ENCODE peak calls at places on chromosomes 13 and 19, in four cellular contexts. One of them, this sample, is unnamed.

GRCh38 chr19:10501971-10502523 is 1.1 kb downstream of the KEAP1 start:
- DNase-seq in RWPE1: peak; percentile 45
- DNase-seq in KBM-7: peak; percentile 49
- DNase-seq in neuronal stem cell: no peak
- DNase-seq in this sample: no peak

GRCh38 chr13:30564489-30564888 is 53.2 kb upstream of the USPL1 start:
- DNase-seq in neuronal stem cell: no peak
- DNase-seq in KBM-7: no peak
- DNase-seq in RWPE1: no peak
- DNase-seq in this sample: no peak

GRCh38 chr13:58051807-58052375 is 420.3 kb downstream of the PCDH17 start:
- DNase-seq in RWPE1: no peak
- DNase-seq in neuronal stem cell: no peak
- DNase-seq in KBM-7: no peak
- DNase-seq in this sample: no peak

GRCh38 chr19:10747271-10747670 is 29.4 kb downstream of the DNM2 start:
- DNase-seq in KBM-7: no peak
- DNase-seq in RWPE1: peak; percentile 65
- DNase-seq in neuronal stem cell: no peak
- DNase-seq in this sample: no peak

GRCh38 chr13:77535448-77535847 is at the start of gene SCEL:
- DNase-seq in RWPE1: peak; percentile 82
- DNase-seq in KBM-7: no peak
- DNase-seq in neuronal stem cell: no peak
- DNase-seq in this sample: no peak

GRCh38 chr13:30026909-30027308 is 176.5 kb upstream of the UBL3 start:
- DNase-seq in RWPE1: no peak
- DNase-seq in KBM-7: no peak
- DNase-seq in neuronal stem cell: no peak
- DNase-seq in this sample: no peak

GRCh38 chr13:51435002-51435578 is 17.7 kb downstream of the INTS6 start:
- DNase-seq in RWPE1: no peak
- DNase-seq in KBM-7: peak; percentile 33
- DNase-seq in neuronal stem cell: no peak
- DNase-seq in this sample: peak; percentile 24

GRCh38 chr13:21637296-21637695 is 33.3 kb upstream of the MICU2 start:
- DNase-seq in neuronal stem cell: no peak
- DNase-seq in RWPE1: peak; percentile 96
- DNase-seq in KBM-7: peak; percentile 68
- DNase-seq in this sample: peak; percentile 52

GRCh38 chr19:52140077-52140710 is 456 bp upstream of the ZNF616 start:
- DNase-seq in RWPE1: no peak
- DNase-seq in neuronal stem cell: no peak
- DNase-seq in KBM-7: no peak
- DNase-seq in this sample: no peak

GRCh38 chr13:65378484-65378883 is 1851.7 kb downstream of the PCDH9 start:
- DNase-seq in KBM-7: no peak
- DNase-seq in neuronal stem cell: no peak
- DNase-seq in RWPE1: no peak
- DNase-seq in this sample: no peak

GRCh38 chr13:30880756-30881155 is 25.3 kb upstream of the MEDAG start:
- DNase-seq in RWPE1: peak; percentile 30
- DNase-seq in KBM-7: no peak
- DNase-seq in neuronal stem cell: no peak
- DNase-seq in this sample: peak; percentile 85

GRCh38 chr13:95533545-95534135 is 18.9 kb upstream of the CLDN10 start:
- DNase-seq in KBM-7: no peak
- DNase-seq in neuronal stem cell: no peak
- DNase-seq in RWPE1: no peak
- DNase-seq in this sample: no peak

GRCh38 chr19:50798943-50799851 is 9.0 kb downstream of the ACP4 start:
- DNase-seq in RWPE1: no peak
- DNase-seq in KBM-7: no peak
- DNase-seq in neuronal stem cell: no peak
- DNase-seq in this sample: no peak

GRCh38 chr19:55212447-55212846 is 3.1 kb upstream of the PTPRH start:
- DNase-seq in neuronal stem cell: no peak
- DNase-seq in KBM-7: peak; percentile 83
- DNase-seq in RWPE1: peak; percentile 44
- DNase-seq in this sample: no peak

GRCh38 chr19:45852941-45853340 is 10.0 kb downstream of the SYMPK start:
- DNase-seq in KBM-7: no peak
- DNase-seq in RWPE1: no peak
- DNase-seq in neuronal stem cell: no peak
- DNase-seq in this sample: no peak

GRCh38 chr13:72953391-72953960 is 105.3 kb upstream of the KLF5 start:
- DNase-seq in KBM-7: no peak
- DNase-seq in neuronal stem cell: no peak
- DNase-seq in RWPE1: no peak
- DNase-seq in this sample: no peak

GRCh38 chr13:38530492-38530891 is 156.4 kb upstream of the FREM2 start:
- DNase-seq in KBM-7: no peak
- DNase-seq in neuronal stem cell: no peak
- DNase-seq in RWPE1: peak; percentile 13
- DNase-seq in this sample: peak; percentile 30

GRCh38 chr13:95605426-95606125 is 38.9 kb downstream of the DZIP1 start:
- DNase-seq in RWPE1: no peak
- DNase-seq in KBM-7: no peak
- DNase-seq in neuronal stem cell: no peak
- DNase-seq in this sample: no peak

GRCh38 chr13:32022292-32022691 is 9.3 kb upstream of the FRY start:
- DNase-seq in RWPE1: no peak
- DNase-seq in neuronal stem cell: no peak
- DNase-seq in KBM-7: no peak
- DNase-seq in this sample: no peak

GRCh38 chr19:41927810-41928192 is 448 bp downstream of the ERFL start:
- DNase-seq in KBM-7: no peak
- DNase-seq in neuronal stem cell: no peak
- DNase-seq in RWPE1: no peak
- DNase-seq in this sample: no peak

GRCh38 chr19:46748325-46749109 is 2.3 kb upstream of the STRN4 start:
- DNase-seq in RWPE1: no peak
- DNase-seq in neuronal stem cell: peak; percentile 57
- DNase-seq in KBM-7: peak; percentile 72
- DNase-seq in this sample: peak; percentile 49

GRCh38 chr13:35789335-35790166 is 313.1 kb upstream of the MAB21L1 start:
- DNase-seq in KBM-7: peak; percentile 57
- DNase-seq in neuronal stem cell: peak; percentile 40
- DNase-seq in RWPE1: peak; percentile 14
- DNase-seq in this sample: peak; percentile 47

GRCh38 chr13:106205871-106206270 is 329.6 kb downstream of the EFNB2 start:
- DNase-seq in KBM-7: no peak
- DNase-seq in RWPE1: no peak
- DNase-seq in neuronal stem cell: no peak
- DNase-seq in this sample: no peak

GRCh38 chr13:95481051-95481775 is 71.3 kb upstream of the CLDN10 start:
- DNase-seq in KBM-7: no peak
- DNase-seq in RWPE1: no peak
- DNase-seq in neuronal stem cell: no peak
- DNase-seq in this sample: no peak

GRCh38 chr13:39448831-39449230 is 154.2 kb downstream of the LHFPL6 start:
- DNase-seq in RWPE1: no peak
- DNase-seq in KBM-7: no peak
- DNase-seq in neuronal stem cell: no peak
- DNase-seq in this sample: no peak

GRCh38 chr19:318509-318774 is 26.2 kb downstream of the MIER2 start:
- DNase-seq in neuronal stem cell: no peak
- DNase-seq in RWPE1: no peak
- DNase-seq in KBM-7: no peak
- DNase-seq in this sample: no peak

GRCh38 chr13:29689548-29689947 is 94.1 kb upstream of the SLC7A1 start:
- DNase-seq in neuronal stem cell: no peak
- DNase-seq in RWPE1: no peak
- DNase-seq in KBM-7: no peak
- DNase-seq in this sample: no peak

GRCh38 chr19:32173836-32174235 is 171.6 kb upstream of the ZNF507 start:
- DNase-seq in KBM-7: no peak
- DNase-seq in RWPE1: no peak
- DNase-seq in neuronal stem cell: no peak
- DNase-seq in this sample: no peak

GRCh38 chr13:109276261-109276660 is 510.1 kb downstream of the IRS2 start:
- DNase-seq in neuronal stem cell: no peak
- DNase-seq in RWPE1: no peak
- DNase-seq in KBM-7: no peak
- DNase-seq in this sample: no peak

GRCh38 chr13:96696501-96696900 is 297.8 kb downstream of the OXGR1 start:
- DNase-seq in neuronal stem cell: no peak
- DNase-seq in RWPE1: no peak
- DNase-seq in KBM-7: no peak
- DNase-seq in this sample: no peak